ENCODE peak calls at places on chromosome 13, in four cellular contexts. B is stimulated activated CD4-positive, alpha-beta T cell treated with anti-CD3 and anti-CD28 coated beads, Interleukin-1b, Interleukin-23, amount 100 ng/mL, for 24 hours; E is CD8-positive, alpha-beta T cell; D is fibroblast of lung. J is an unnamed sample.

GRCh38 chr13:67493835-67494234 is 263.7 kb upstream of the PCDH9 start:
- DNase-seq in B (no peak), E (no peak), D (peak), J (no peak)

GRCh38 chr13:46577656-46578589 is 25.0 kb downstream of the LRCH1 start:
- DNase-seq in E (no peak), D (peak), B (no peak), J (no peak)

GRCh38 chr13:107441279-107441678 is 774.1 kb downstream of the LIG4 start:
- DNase-seq in D (peak), B (no peak), E (no peak), J (no peak)

GRCh38 chr13:94121686-94122085 is 357.8 kb downstream of the DCT start:
- DNase-seq in D (peak), E (no peak), B (no peak), J (no peak)

GRCh38 chr13:48009298-48009697 is 8.2 kb upstream of the SUCLA2 start:
- DNase-seq in D (peak), B (no peak), E (no peak), J (no peak)

GRCh38 chr13:97308735-97309429 is 86.7 kb downstream of the MBNL2 start:
- DNase-seq in B (no peak), E (no peak), D (peak), J (no peak)

GRCh38 chr13:91238036-91238435 is 109.5 kb upstream of the MIR17HG start:
- DNase-seq in E (no peak), B (no peak), D (no peak), J (no peak)

GRCh38 chr13:106361621-106362020 is 173.8 kb downstream of the EFNB2 start:
- DNase-seq in B (no peak), D (no peak), E (no peak), J (no peak)

GRCh38 chr13:73496711-73497110 is 437.9 kb downstream of the KLF5 start:
- DNase-seq in E (no peak), D (no peak), B (no peak), J (no peak)

GRCh38 chr13:35472308-35473008 is 4.0 kb downstream of the MAB21L1 start:
- DNase-seq in D (no peak), E (no peak), B (no peak), J (no peak)

J was measured in CD14-positive monocyte.